ENCODE peak calls at places on chromosomes 11 and 22, in four cellular contexts. C is nucleus accumbens; V is naive thymus-derived CD4-positive, alpha-beta T cell; H is activated naive CD4-positive, alpha-beta T cell treated with anti-CD3 and anti-CD28 coated beads, Interleukin-2, amount 50 U/mL, for 16 hours. B is an unnamed sample.

GRCh38 chr11:46238078-46238966 is 39.1 kb upstream of the CREB3L1 start:
- DNase-seq in V (peak), H (peak), C (peak), B (no peak)

GRCh38 chr22:46262449-46263207 is 515 bp downstream of the PKDREJ start:
- DNase-seq in V (no peak), C (no peak), H (no peak), B (no peak)

GRCh38 chr11:66846671-66847091 is 3.4 kb downstream of the RCE1 start:
- DNase-seq in H (no peak), V (no peak), C (no peak), B (no peak)

GRCh38 chr22:42797021-42797420 is 60.1 kb downstream of the ARFGAP3 start:
- DNase-seq in V (no peak), C (no peak), H (no peak), B (no peak)

GRCh38 chr11:128901655-128902514 is 10.7 kb downstream of the KCNJ5 start:
- DNase-seq in V (no peak), H (no peak), C (no peak), B (no peak)

GRCh38 chr11:35365961-35366360 is 53.4 kb downstream of the SLC1A2 start:
- DNase-seq in V (no peak), H (no peak), C (no peak), B (no peak)

GRCh38 chr11:89437317-89437716 is 53.9 kb downstream of the NOX4 start:
- DNase-seq in C (no peak), V (no peak), H (no peak), B (no peak)

GRCh38 chr11:65781152-65781961 is 581 bp upstream of the AP5B1 start:
- DNase-seq in V (peak), H (no peak), C (peak), B (no peak)

GRCh38 chr11:11293798-11294611 is 59.0 kb downstream of the CSNK2A3 start:
- DNase-seq in H (no peak), V (no peak), C (no peak), B (no peak)

GRCh38 chr11:63032451-63032850 is 16.8 kb upstream of the SLC22A8 start:
- DNase-seq in V (no peak), C (no peak), H (no peak), B (no peak)

GRCh38 chr22:23402275-23403151 is 177.6 kb downstream of the IGLL1 start:
- DNase-seq in H (peak), V (peak), C (peak), B (peak)

GRCh38 chr11:76621466-76621865 is 49.1 kb downstream of the LRRC32 start:
- DNase-seq in V (no peak), C (no peak), H (no peak), B (no peak)

GRCh38 chr11:75245356-75246005 is 4.9 kb downstream of the TPBGL start:
- DNase-seq in H (no peak), V (no peak), C (no peak), B (no peak)

GRCh38 chr11:74749127-74749964 is 697 bp downstream of the RNF169 start:
- DNase-seq in C (peak), H (peak), V (peak), B (no peak)

GRCh38 chr22:44497218-44497903 is 672 bp downstream of the RTL6 start:
- DNase-seq in H (no peak), V (peak), C (no peak), B (no peak)

GRCh38 chr11:74409633-74410032 is 11.4 kb upstream of the PGM2L1 start:
- DNase-seq in V (no peak), H (no peak), C (no peak), B (no peak)

GRCh38 chr11:128669491-128669890 is 24.4 kb upstream of the FLI1 start:
- DNase-seq in V (no peak), C (no peak), H (no peak), B (no peak)

GRCh38 chr11:66221012-66221411 is 47.4 kb upstream of the RAB1B start:
- DNase-seq in V (no peak), H (no peak), C (no peak), B (no peak)

GRCh38 chr11:115911656-115912055 is 407.4 kb upstream of the CADM1 start:
- DNase-seq in H (no peak), V (no peak), C (no peak), B (no peak)

GRCh38 chr22:19889951-19890350 is 35.3 kb upstream of the GNB1L start:
- DNase-seq in C (no peak), H (peak), V (peak), B (no peak)

GRCh38 chr11:134543144-134544044 is 131.4 kb upstream of the B3GAT1 start:
- DNase-seq in H (no peak), C (no peak), V (no peak), B (no peak)

GRCh38 chr11:59221438-59221837 is 8.7 kb upstream of the MPEG1 start:
- DNase-seq in V (no peak), H (no peak), C (no peak), B (no peak)

GRCh38 chr11:69711824-69712801 is 8.3 kb upstream of the FGF19 start:
- DNase-seq in H (no peak), V (peak), C (no peak), B (no peak)

GRCh38 chr11:120622189-120622912 is 110.8 kb downstream of the GRIK4 start:
- DNase-seq in H (no peak), C (no peak), V (no peak), B (no peak)

GRCh38 chr11:96426356-96427103 is 36.7 kb downstream of the JRKL start:
- DNase-seq in H (no peak), C (no peak), V (peak), B (peak)

GRCh38 chr11:95886462-95886861 is 37.4 kb downstream of the MTMR2 start:
- DNase-seq in C (no peak), V (no peak), H (no peak), B (no peak)

GRCh38 chr11:73372371-73372993 is 3.7 kb upstream of the RELT start:
- DNase-seq in H (no peak), C (no peak), V (no peak), B (no peak)

GRCh38 chr11:122354029-122354697 is 238.1 kb upstream of the BLID start:
- DNase-seq in V (no peak), H (no peak), C (no peak), B (no peak)

GRCh38 chr11:88478136-88478785 is 140.7 kb upstream of the CTSC start:
- DNase-seq in H (no peak), C (no peak), V (no peak), B (no peak)

GRCh38 chr11:67732045-67732787 is 57.8 kb upstream of the ALDH3B2 start:
- DNase-seq in V (peak), C (peak), H (peak), B (peak)

GRCh38 chr11:35192347-35192746 is 53.4 kb downstream of the CD44 start:
- DNase-seq in V (no peak), H (no peak), C (no peak), B (no peak)

GRCh38 chr11:63918576-63919171 is 1.7 kb upstream of the RCOR2 start:
- DNase-seq in H (no peak), V (no peak), C (no peak), B (no peak)

GRCh38 chr11:130025371-130025770 is 22.7 kb upstream of the PRDM10 start:
- DNase-seq in V (no peak), H (no peak), C (no peak), B (no peak)